ENCODE peak calls at places on chromosomes 13 and 19, in six cellular contexts. One of them, this sample, is unnamed.

GRCh38 chr13:97892717-97893116 is 60.8 kb upstream of the IPO5 start:
- DNase-seq in WTC11: no peak
- DNase-seq in HepG2: no peak
- DNase-seq in endothelial cell of umbilical vein: no peak
- DNase-seq in H1: no peak
- DNase-seq in K562: no peak
- DNase-seq in this sample: no peak

GRCh38 chr19:33438016-33438671 is 64.6 kb downstream of the CEBPG start:
- DNase-seq in WTC11: no peak
- DNase-seq in HepG2: no peak
- DNase-seq in endothelial cell of umbilical vein: no peak
- DNase-seq in H1: no peak
- DNase-seq in K562: no peak
- DNase-seq in this sample: no peak

GRCh38 chr13:50080158-50080855 is 65.1 kb downstream of the KCNRG start:
- DNase-seq in WTC11: no peak
- DNase-seq in HepG2: peak; percentile 23
- DNase-seq in endothelial cell of umbilical vein: peak; percentile 63
- DNase-seq in H1: no peak
- DNase-seq in K562: peak; percentile 22
- DNase-seq in this sample: peak; percentile 37

GRCh38 chr19:7916137-7916907 is 1.7 kb downstream of the TGFBR3L start:
- DNase-seq in WTC11: peak; percentile 60
- DNase-seq in HepG2: no peak
- DNase-seq in endothelial cell of umbilical vein: no peak
- DNase-seq in H1: peak; percentile 80
- DNase-seq in K562: no peak
- DNase-seq in this sample: no peak

GRCh38 chr13:76815344-76815743 is 70.9 kb downstream of the KCTD12 start:
- DNase-seq in WTC11: no peak
- DNase-seq in HepG2: no peak
- DNase-seq in endothelial cell of umbilical vein: no peak
- DNase-seq in H1: no peak
- DNase-seq in K562: no peak
- DNase-seq in this sample: no peak

GRCh38 chr19:29645911-29646310 is 19.4 kb upstream of the PLEKHF1 start:
- DNase-seq in WTC11: no peak
- DNase-seq in HepG2: peak; percentile 27
- DNase-seq in endothelial cell of umbilical vein: no peak
- DNase-seq in H1: no peak
- DNase-seq in K562: no peak
- DNase-seq in this sample: no peak

GRCh38 chr13:99080131-99080530 is 102.3 kb upstream of the DOCK9 start:
- DNase-seq in WTC11: no peak
- DNase-seq in HepG2: no peak
- DNase-seq in endothelial cell of umbilical vein: no peak
- DNase-seq in H1: no peak
- DNase-seq in K562: no peak
- DNase-seq in this sample: no peak

GRCh38 chr19:19602713-19603320 is 15.7 kb downstream of the PBX4 start:
- DNase-seq in WTC11: no peak
- DNase-seq in HepG2: no peak
- DNase-seq in endothelial cell of umbilical vein: no peak
- DNase-seq in H1: no peak
- DNase-seq in K562: no peak
- DNase-seq in this sample: no peak

GRCh38 chr13:33401238-33401637 is 115.7 kb upstream of the STARD13 start:
- DNase-seq in WTC11: no peak
- DNase-seq in HepG2: no peak
- DNase-seq in endothelial cell of umbilical vein: peak; percentile 64
- DNase-seq in H1: no peak
- DNase-seq in K562: no peak
- DNase-seq in this sample: no peak

GRCh38 chr13:28402057-28402381 is 92.9 kb downstream of the FLT1 start:
- DNase-seq in WTC11: no peak
- DNase-seq in HepG2: no peak
- DNase-seq in endothelial cell of umbilical vein: no peak
- DNase-seq in H1: no peak
- DNase-seq in K562: no peak
- DNase-seq in this sample: no peak

GRCh38 chr13:111480976-111481375 is 160.5 kb downstream of the TEX29 start:
- DNase-seq in WTC11: no peak
- DNase-seq in HepG2: no peak
- DNase-seq in endothelial cell of umbilical vein: no peak
- DNase-seq in H1: no peak
- DNase-seq in K562: no peak
- DNase-seq in this sample: no peak

GRCh38 chr19:56841194-56841546 is 644 bp upstream of the PEG3 start:
- DNase-seq in WTC11: no peak
- DNase-seq in HepG2: peak; percentile 38
- DNase-seq in endothelial cell of umbilical vein: no peak
- DNase-seq in H1: no peak
- DNase-seq in K562: no peak
- DNase-seq in this sample: no peak

GRCh38 chr19:8004723-8005513 is 523 bp downstream of the ELAVL1 start:
- DNase-seq in WTC11: no peak
- DNase-seq in HepG2: no peak
- DNase-seq in endothelial cell of umbilical vein: peak; percentile 11
- DNase-seq in H1: no peak
- DNase-seq in K562: no peak
- DNase-seq in this sample: no peak

GRCh38 chr13:33927315-33927714 is 109.4 kb downstream of the RFC3 start:
- DNase-seq in WTC11: no peak
- DNase-seq in HepG2: no peak
- DNase-seq in endothelial cell of umbilical vein: no peak
- DNase-seq in H1: no peak
- DNase-seq in K562: no peak
- DNase-seq in this sample: no peak

GRCh38 chr19:47476438-47476972 is 4.8 kb upstream of the SLC8A2 start:
- DNase-seq in WTC11: no peak
- DNase-seq in HepG2: no peak
- DNase-seq in endothelial cell of umbilical vein: no peak
- DNase-seq in H1: no peak
- DNase-seq in K562: no peak
- DNase-seq in this sample: no peak

GRCh38 chr13:110638253-110638652 is 22.9 kb downstream of the NAXD start:
- DNase-seq in WTC11: no peak
- DNase-seq in HepG2: no peak
- DNase-seq in endothelial cell of umbilical vein: no peak
- DNase-seq in H1: no peak
- DNase-seq in K562: no peak
- DNase-seq in this sample: no peak

GRCh38 chr13:31278874-31279273 is 79.1 kb downstream of the B3GLCT start:
- DNase-seq in WTC11: no peak
- DNase-seq in HepG2: no peak
- DNase-seq in endothelial cell of umbilical vein: no peak
- DNase-seq in H1: no peak
- DNase-seq in K562: no peak
- DNase-seq in this sample: no peak

GRCh38 chr19:17536957-17537356 is 18.5 kb upstream of the COLGALT1 start:
- DNase-seq in WTC11: no peak
- DNase-seq in HepG2: no peak
- DNase-seq in endothelial cell of umbilical vein: no peak
- DNase-seq in H1: no peak
- DNase-seq in K562: no peak
- DNase-seq in this sample: no peak

GRCh38 chr19:13100031-13100588 is 2.5 kb downstream of the LYL1 start:
- DNase-seq in WTC11: no peak
- DNase-seq in HepG2: no peak
- DNase-seq in endothelial cell of umbilical vein: peak; percentile 51
- DNase-seq in H1: no peak
- DNase-seq in K562: no peak
- DNase-seq in this sample: no peak

GRCh38 chr13:67833564-67833963 is 603.4 kb upstream of the PCDH9 start:
- DNase-seq in WTC11: no peak
- DNase-seq in HepG2: no peak
- DNase-seq in endothelial cell of umbilical vein: no peak
- DNase-seq in H1: no peak
- DNase-seq in K562: no peak
- DNase-seq in this sample: no peak

GRCh38 chr13:111484129-111484925 is 163.9 kb downstream of the TEX29 start:
- DNase-seq in WTC11: no peak
- DNase-seq in HepG2: no peak
- DNase-seq in endothelial cell of umbilical vein: no peak
- DNase-seq in H1: no peak
- DNase-seq in K562: no peak
- DNase-seq in this sample: no peak

GRCh38 chr13:112063807-112064206 is 3.1 kb upstream of the SOX1 start:
- DNase-seq in WTC11: no peak
- DNase-seq in HepG2: no peak
- DNase-seq in endothelial cell of umbilical vein: no peak
- DNase-seq in H1: no peak
- DNase-seq in K562: no peak
- DNase-seq in this sample: no peak

DNA sequence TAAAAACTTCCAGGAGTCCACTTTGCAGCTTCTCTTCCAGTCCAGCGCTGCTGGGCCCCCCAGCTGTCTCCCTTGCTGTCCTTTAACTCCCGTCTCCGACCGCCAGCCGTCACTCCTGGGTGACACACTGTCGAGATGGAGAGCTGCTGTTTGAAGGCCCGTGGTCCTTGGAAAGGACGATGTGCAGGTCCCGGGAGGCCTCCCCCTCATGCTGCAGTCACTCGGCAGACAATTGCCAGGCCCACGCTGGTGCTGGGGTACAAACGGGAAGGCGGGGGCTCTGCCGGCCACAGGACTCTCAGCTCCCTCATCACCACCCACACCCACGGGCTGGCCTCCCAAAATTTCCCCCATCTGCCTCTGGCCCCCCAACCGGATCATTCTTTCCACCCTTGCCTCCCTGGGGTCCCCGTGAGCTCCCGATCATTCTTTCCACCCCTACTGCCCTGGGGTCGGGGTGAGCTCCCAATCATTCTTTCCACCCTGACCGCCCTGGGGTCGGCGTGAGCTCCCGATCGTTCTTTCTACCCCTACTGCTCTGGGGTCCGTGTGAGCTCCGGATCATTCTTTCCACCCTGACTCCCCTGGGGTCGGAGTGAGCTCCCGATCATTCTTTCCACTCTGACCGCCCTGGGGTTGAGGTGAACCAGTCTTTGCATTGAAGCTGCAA is 16.0 kb upstream of the ZNF554 start:
- DNase-seq in WTC11: no peak
- DNase-seq in HepG2: no peak
- DNase-seq in endothelial cell of umbilical vein: no peak
- DNase-seq in H1: no peak
- DNase-seq in K562: no peak
- DNase-seq in this sample: no peak
- TF ChIP-seq JUN in WTC11: no peak
- TF ChIP-seq JUN in HepG2: no peak
- TF ChIP-seq JUN in endothelial cell of umbilical vein: no peak
- TF ChIP-seq JUN in H1: no peak
- TF ChIP-seq JUN in K562: no peak
- TF ChIP-seq JUN in this sample: no peak

GRCh38 chr19:720691-721160 is 12.0 kb downstream of the PALM start:
- DNase-seq in WTC11: no peak
- DNase-seq in HepG2: peak; percentile 41
- DNase-seq in endothelial cell of umbilical vein: no peak
- DNase-seq in H1: peak; percentile 68
- DNase-seq in K562: no peak
- DNase-seq in this sample: no peak

GRCh38 chr19:722553-723101 is 13.9 kb downstream of the PALM start:
- DNase-seq in WTC11: no peak
- DNase-seq in HepG2: no peak
- DNase-seq in endothelial cell of umbilical vein: no peak
- DNase-seq in H1: no peak
- DNase-seq in K562: no peak
- DNase-seq in this sample: no peak

GRCh38 chr19:719636-720377 is 11.1 kb downstream of the PALM start:
- DNase-seq in WTC11: no peak
- DNase-seq in HepG2: no peak
- DNase-seq in endothelial cell of umbilical vein: no peak
- DNase-seq in H1: peak; percentile 59
- DNase-seq in K562: peak; percentile 86
- DNase-seq in this sample: no peak

GRCh38 chr19:718251-719024 is 9.7 kb downstream of the PALM start:
- DNase-seq in WTC11: no peak
- DNase-seq in HepG2: no peak
- DNase-seq in endothelial cell of umbilical vein: no peak
- DNase-seq in H1: peak; percentile 60
- DNase-seq in K562: no peak
- DNase-seq in this sample: no peak

GRCh38 chr19:719081-719512 is 10.4 kb downstream of the PALM start:
- DNase-seq in WTC11: peak; percentile 42
- DNase-seq in HepG2: peak; percentile 39
- DNase-seq in endothelial cell of umbilical vein: no peak
- DNase-seq in H1: peak; percentile 60
- DNase-seq in K562: peak; percentile 45
- DNase-seq in this sample: no peak
- TF ChIP-seq JUN in WTC11: no peak
- TF ChIP-seq JUN in HepG2: no peak
- TF ChIP-seq JUN in endothelial cell of umbilical vein: no peak
- TF ChIP-seq JUN in H1: no peak
- TF ChIP-seq JUN in K562: no peak
- TF ChIP-seq JUN in this sample: no peak

GRCh38 chr19:2291185-2291751 is 9.3 kb upstream of the PEAK3 start:
- DNase-seq in WTC11: peak; percentile 77
- DNase-seq in HepG2: no peak
- DNase-seq in endothelial cell of umbilical vein: peak; percentile 26
- DNase-seq in H1: peak; percentile 85
- DNase-seq in K562: no peak
- DNase-seq in this sample: no peak
- TF ChIP-seq JUN in WTC11: no peak
- TF ChIP-seq JUN in HepG2: no peak
- TF ChIP-seq JUN in endothelial cell of umbilical vein: no peak
- TF ChIP-seq JUN in H1: no peak
- TF ChIP-seq JUN in K562: no peak
- TF ChIP-seq JUN in this sample: no peak

DNA sequence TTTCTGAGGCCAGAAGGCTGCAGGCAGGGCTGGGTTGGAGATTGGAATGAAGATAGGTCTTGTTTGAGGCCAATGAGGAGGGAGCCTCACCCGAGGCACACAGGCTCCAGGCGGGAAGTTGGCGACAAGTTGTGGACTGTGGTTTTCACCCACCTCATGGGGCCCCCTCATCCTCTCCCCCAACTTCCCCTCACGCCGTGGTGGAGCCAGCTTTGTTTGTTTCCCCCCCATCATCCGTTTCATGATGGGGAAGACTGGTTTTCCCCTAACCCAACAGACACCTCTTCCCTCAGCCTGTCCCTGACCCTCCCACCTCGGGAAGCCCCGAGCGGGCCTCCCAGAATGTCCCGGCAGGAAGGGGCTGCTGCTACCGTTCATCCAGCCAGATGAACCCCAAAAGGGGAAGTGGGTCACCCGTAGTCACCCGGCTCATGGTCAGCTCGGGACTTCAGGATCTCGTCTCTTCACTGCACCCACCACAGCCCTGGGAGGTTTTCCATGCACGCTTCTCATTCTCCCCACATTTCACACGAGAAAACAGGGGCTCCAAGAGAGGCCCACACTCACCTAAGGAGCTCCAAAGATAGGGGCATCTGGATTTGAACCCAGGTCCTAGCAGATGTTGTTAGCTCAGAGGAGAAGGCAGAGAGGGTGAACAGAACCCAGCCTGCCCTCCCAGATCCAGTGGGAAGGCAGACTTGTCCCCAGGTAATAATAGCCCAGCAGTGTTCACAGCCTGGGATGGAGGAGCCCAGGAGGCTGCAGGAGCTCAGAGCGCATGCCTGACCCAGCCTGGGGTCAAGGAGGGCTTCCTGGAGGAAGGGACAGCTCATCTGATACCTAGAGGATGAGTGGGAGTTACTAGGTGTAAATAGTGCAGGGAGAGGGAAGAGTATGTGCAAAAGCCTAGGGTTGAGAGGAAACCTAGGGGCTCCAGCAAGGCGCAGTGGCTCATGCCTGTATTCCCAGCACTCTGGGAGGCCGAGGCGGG is 23.5 kb downstream of the CEACAM16 start:
- DNase-seq in WTC11: no peak
- DNase-seq in HepG2: no peak
- DNase-seq in endothelial cell of umbilical vein: peak; percentile 48
- DNase-seq in H1: no peak
- DNase-seq in K562: no peak
- DNase-seq in this sample: peak; percentile 60
- TF ChIP-seq JUN in WTC11: no peak
- TF ChIP-seq JUN in HepG2: no peak
- TF ChIP-seq JUN in endothelial cell of umbilical vein: no peak
- TF ChIP-seq JUN in H1: no peak
- TF ChIP-seq JUN in K562: no peak
- TF ChIP-seq JUN in this sample: no peak

This sample was measured in A549.